ENCODE peak calls at places on chromosomes 6 and 20, in five cellular contexts. One of them, this sample, is unnamed.

GRCh38 chr20:38452880-38453624 is 17.9 kb upstream of the SNHG17 start:
- DNase-seq in nephron progenitor cell: no peak
- DNase-seq in sciatic nerve: no peak
- DNase-seq in hippocampal formation: no peak
- DNase-seq in lower lobe of right lung: no peak
- DNase-seq in this sample: no peak

GRCh38 chr6:151999194-151999593 is 191.7 kb downstream of the ESR1 start:
- DNase-seq in sciatic nerve: no peak
- DNase-seq in hippocampal formation: no peak
- DNase-seq in nephron progenitor cell: no peak
- DNase-seq in lower lobe of right lung: no peak
- DNase-seq in this sample: no peak

GRCh38 chr20:59764037-59764436 is 159.7 kb downstream of the PHACTR3 start:
- DNase-seq in lower lobe of right lung: no peak
- DNase-seq in hippocampal formation: no peak
- DNase-seq in nephron progenitor cell: no peak
- DNase-seq in sciatic nerve: no peak
- DNase-seq in this sample: no peak

GRCh38 chr20:22180244-22180643 is 404.1 kb downstream of the FOXA2 start:
- DNase-seq in nephron progenitor cell: peak; percentile 15
- DNase-seq in sciatic nerve: no peak
- DNase-seq in lower lobe of right lung: no peak
- DNase-seq in hippocampal formation: no peak
- DNase-seq in this sample: no peak

GRCh38 chr6:3308106-3308505 is 49.4 kb downstream of the PSMG4 start:
- DNase-seq in lower lobe of right lung: no peak
- DNase-seq in nephron progenitor cell: no peak
- DNase-seq in hippocampal formation: no peak
- DNase-seq in sciatic nerve: no peak
- DNase-seq in this sample: peak; percentile 15

GRCh38 chr6:36858407-36858981 is 16.1 kb downstream of the PPIL1 start:
- DNase-seq in sciatic nerve: no peak
- DNase-seq in lower lobe of right lung: no peak
- DNase-seq in nephron progenitor cell: no peak
- DNase-seq in hippocampal formation: no peak
- DNase-seq in this sample: peak; percentile 27

GRCh38 chr20:60964911-60965310 is 287.1 kb upstream of the CDH4 start:
- DNase-seq in hippocampal formation: no peak
- DNase-seq in nephron progenitor cell: no peak
- DNase-seq in sciatic nerve: no peak
- DNase-seq in lower lobe of right lung: no peak
- DNase-seq in this sample: no peak

GRCh38 chr20:32344835-32345506 is 13.2 kb upstream of the ASXL1 start:
- DNase-seq in hippocampal formation: no peak
- DNase-seq in nephron progenitor cell: no peak
- DNase-seq in lower lobe of right lung: no peak
- DNase-seq in sciatic nerve: no peak
- DNase-seq in this sample: peak; percentile 36

GRCh38 chr20:11496382-11496781 is 421.3 kb upstream of the BTBD3 start:
- DNase-seq in hippocampal formation: no peak
- DNase-seq in lower lobe of right lung: no peak
- DNase-seq in nephron progenitor cell: peak; percentile 3
- DNase-seq in sciatic nerve: no peak
- DNase-seq in this sample: no peak

GRCh38 chr6:100745419-100746041 is 135.6 kb downstream of the ASCC3 start:
- DNase-seq in lower lobe of right lung: no peak
- DNase-seq in hippocampal formation: no peak
- DNase-seq in sciatic nerve: no peak
- DNase-seq in nephron progenitor cell: no peak
- DNase-seq in this sample: no peak

GRCh38 chr20:50188287-50188688 is 2.3 kb upstream of the CEBPB start:
- DNase-seq in nephron progenitor cell: no peak
- DNase-seq in lower lobe of right lung: no peak
- DNase-seq in sciatic nerve: no peak
- DNase-seq in hippocampal formation: no peak
- DNase-seq in this sample: no peak

GRCh38 chr6:130945401-130945919 is 117.6 kb downstream of the EPB41L2 start:
- DNase-seq in hippocampal formation: no peak
- DNase-seq in nephron progenitor cell: no peak
- DNase-seq in lower lobe of right lung: no peak
- DNase-seq in sciatic nerve: no peak
- DNase-seq in this sample: no peak

GRCh38 chr6:38599966-38600550 is 39.7 kb downstream of the BTBD9 start:
- DNase-seq in hippocampal formation: no peak
- DNase-seq in lower lobe of right lung: no peak
- DNase-seq in sciatic nerve: no peak
- DNase-seq in nephron progenitor cell: no peak
- DNase-seq in this sample: no peak

This sample was measured in dorsolateral prefrontal cortex.